ENCODE peak calls at places on chromosomes 11 and 22, in nine cellular contexts. F is mucosa of descending colon; Q is left ventricle myocardium inferior; P is GM23248; I is CD8-positive, alpha-beta T cell; D is ascending aorta; L is pancreas; W is uterus; E is tibial artery. C is an unnamed sample. For H3K4me1 and H3K9me3, the result is how much of the 10 kb centered on the place peaks cover.

GRCh38 chr11:58637367-58637766 is 14.9 kb downstream of the CNTF start:
- DNase-seq in Q (no peak), F (no peak), D (no peak), I (no peak), E (no peak), P (no peak), W (no peak), L (no peak), C (no peak)

GRCh38 chr11:16881074-16881709 is 133.0 kb downstream of the PLEKHA7 start:
- DNase-seq in F (no peak), L (peak), I (no peak), W (peak), D (no peak), Q (peak), P (peak), E (peak), C (no peak)

GRCh38 chr11:23236846-23237550 is 376.7 kb upstream of the CCDC179 start:
- DNase-seq in P (peak), L (no peak), E (no peak), I (no peak), D (no peak), W (no peak), F (no peak), Q (no peak), C (no peak)

GRCh38 chr11:67646535-67647336 is 3.8 kb downstream of the ACY3 start:
- DNase-seq in E (no peak), Q (no peak), W (no peak), D (no peak), I (peak), F (peak), P (no peak), L (no peak), C (no peak)

GRCh38 chr22:39166547-39166946 is 14.1 kb upstream of the CBX7 start:
- DNase-seq in W (no peak), L (no peak), I (no peak), E (no peak), Q (no peak), F (no peak), D (no peak), P (no peak), C (no peak)

GRCh38 chr11:108496643-108497256 is 1.4 kb downstream of the POGLUT3 start:
- DNase-seq in I (no peak), Q (no peak), W (no peak), D (no peak), F (no peak), E (no peak), P (peak), L (no peak), C (peak)

GRCh38 chr11:105192115-105192514 is 52.5 kb upstream of the CARD18 start:
- DNase-seq in Q (no peak), D (no peak), F (no peak), P (no peak), W (no peak), I (no peak), E (no peak), L (no peak), C (no peak)

GRCh38 chr22:25630446-25630845 is 66.0 kb downstream of the GRK3 start:
- DNase-seq in P (no peak), E (no peak), L (no peak), D (no peak), W (no peak), Q (no peak), I (no peak), F (no peak), C (no peak)

GRCh38 chr11:134512061-134512460 is 100.0 kb upstream of the B3GAT1 start:
- DNase-seq in W (peak), L (no peak), D (peak), E (peak), F (no peak), I (peak), P (no peak), Q (no peak), C (no peak)

GRCh38 chr11:102521121-102521520 is 9.4 kb downstream of the MMP7 start:
- DNase-seq in E (no peak), Q (no peak), W (no peak), I (no peak), L (no peak), F (no peak), D (no peak), P (no peak), C (no peak)

GRCh38 chr11:126791446-126791845 is 209.1 kb downstream of the KIRREL3 start:
- DNase-seq in P (no peak), I (no peak), L (no peak), F (no peak), Q (no peak), D (no peak), E (no peak), W (no peak), C (no peak)

GRCh38 chr11:63404536-63404935 is 35.0 kb downstream of the SLC22A9 start:
- DNase-seq in P (no peak), E (no peak), L (peak), D (no peak), I (no peak), Q (no peak), W (no peak), F (no peak), C (no peak)

GRCh38 chr11:3109921-3110706 is 52.9 kb upstream of the CARS1 start:
- DNase-seq in E (peak), Q (no peak), W (peak), I (peak), L (peak), D (peak), P (peak), F (peak), C (no peak)

GRCh38 chr22:23718371-23719165 is 27.8 kb downstream of the RGL4 start:
- DNase-seq in Q (no peak), E (no peak), L (no peak), P (no peak), F (no peak), I (no peak), W (no peak), D (no peak), C (no peak)

GRCh38 chr11:11813288-11813962 is 28.3 kb upstream of the USP47 start:
- DNase-seq in Q (no peak), F (peak), I (no peak), D (peak), W (peak), P (peak), L (peak), E (peak), C (no peak)

GRCh38 chr11:65120831-65121230 is 1.1 kb downstream of the FAU start:
- DNase-seq in D (no peak), L (no peak), F (no peak), W (no peak), I (no peak), P (no peak), E (no peak), Q (no peak), C (no peak)

GRCh38 chr11:106624377-106624776 is 393.9 kb downstream of the GUCY1A2 start:
- DNase-seq in W (no peak), P (no peak), Q (no peak), D (no peak), F (no peak), L (no peak), I (no peak), E (no peak), C (no peak)

GRCh38 chr22:42490244-42490832 is 29.3 kb downstream of the RRP7A start:
- DNase-seq in D (no peak), P (no peak), E (no peak), I (no peak), L (no peak), W (no peak), Q (no peak), F (no peak), C (no peak)

DNA sequence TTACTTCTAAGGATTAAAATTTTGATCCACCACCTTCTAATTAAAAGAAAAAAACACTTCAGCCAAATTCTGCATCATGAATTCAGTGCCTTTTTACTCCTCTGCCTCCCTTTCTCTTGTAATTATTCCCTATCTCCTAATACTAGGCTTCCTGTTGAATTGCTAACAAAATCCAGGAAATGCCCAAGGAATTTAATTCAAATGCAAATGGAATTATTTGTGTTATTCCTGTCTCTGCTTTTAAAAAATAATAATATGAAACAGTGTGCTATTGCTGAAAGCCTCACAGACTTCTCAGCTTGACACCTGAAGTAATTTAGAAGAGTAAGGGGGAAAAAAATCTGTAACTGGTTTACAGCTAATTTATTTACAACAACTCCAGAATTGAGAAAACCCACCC is 85.5 kb downstream of the DLG2 start:
- DNase-seq in W (no peak), Q (no peak), E (no peak), D (no peak), I (no peak), F (no peak), P (no peak), L (no peak), C (no peak)
- H3K4me1 ChIP-seq in W (under half), Q (under half), E (under half), D (under half), I (under half), F (under half), P (under half), L (under half), C (under half)

GRCh38 chr22:49208003-49208402 is 619.7 kb downstream of the BRD1 start:
- DNase-seq in P (no peak), E (peak), L (no peak), D (peak), I (no peak), W (peak), F (no peak), Q (no peak), C (no peak)

GRCh38 chr22:49205401-49205800 is 622.3 kb downstream of the BRD1 start:
- DNase-seq in W (no peak), P (no peak), D (peak), E (peak), L (no peak), Q (no peak), I (no peak), F (no peak), C (no peak)

GRCh38 chr22:49206281-49206680 is 621.4 kb downstream of the BRD1 start:
- DNase-seq in L (no peak), D (peak), I (no peak), F (no peak), E (peak), P (no peak), Q (no peak), W (peak), C (no peak)

GRCh38 chr22:49208768-49209252 is 618.9 kb downstream of the BRD1 start:
- DNase-seq in E (peak), F (no peak), W (peak), P (no peak), I (no peak), D (peak), L (no peak), Q (peak), C (no peak)

GRCh38 chr22:49207008-49207775 is 620.5 kb downstream of the BRD1 start:
- DNase-seq in D (peak), E (peak), I (no peak), F (no peak), P (no peak), L (no peak), W (peak), Q (no peak), C (peak)
- H3K9me3 ChIP-seq in D (under half), E (under half), I (under half), F (under half), P (under half), L (under half), W (under half), Q (under half), C (under half)

GRCh38 chr11:131198646-131199285 is 171.6 kb upstream of the NTM start:
- DNase-seq in P (no peak), Q (no peak), I (no peak), E (no peak), F (no peak), D (no peak), L (no peak), W (no peak), C (no peak)
- H3K4me1 ChIP-seq in P (under half), Q (under half), I (under half), E (under half), F (under half), D (under half), L (under half), W (under half), C (under half)

DNA sequence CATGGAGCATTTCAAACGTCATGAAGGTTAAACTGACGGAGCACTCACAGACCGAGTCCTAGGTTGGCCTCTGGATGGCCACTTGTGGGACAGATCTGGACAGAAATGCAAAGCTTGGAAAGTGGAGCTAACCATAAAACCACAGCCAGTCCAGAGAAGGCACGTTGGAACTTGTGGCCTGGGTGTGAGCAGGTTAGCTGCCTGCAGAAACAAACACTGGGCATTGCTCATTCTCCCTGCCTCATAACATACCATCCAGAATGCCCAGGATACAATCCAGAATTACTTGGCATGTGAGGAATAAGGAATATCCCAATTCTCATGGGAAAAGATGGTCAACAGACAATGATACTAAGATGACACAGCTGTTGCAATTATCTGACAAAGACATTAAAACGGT is 1005.0 kb downstream of the TBC1D22A start:
- DNase-seq in W (no peak), P (no peak), L (no peak), I (no peak), D (no peak), E (no peak), F (no peak), Q (no peak), C (no peak)
- H3K9me3 ChIP-seq in W (under half), P (under half), L (under half), I (under half), D (under half), E (under half), F (under half), Q (under half), C (under half)

GRCh38 chr22:30893434-30894370 is 74.9 kb downstream of the MORC2 start:
- DNase-seq in E (no peak), L (no peak), W (no peak), P (no peak), D (peak), F (no peak), Q (no peak), I (no peak), C (no peak)
- H3K4me1 ChIP-seq in E (under half), L (under half), W (under half), P (under half), D (under half), F (under half), Q (under half), I (under half), C (under half)

DNA sequence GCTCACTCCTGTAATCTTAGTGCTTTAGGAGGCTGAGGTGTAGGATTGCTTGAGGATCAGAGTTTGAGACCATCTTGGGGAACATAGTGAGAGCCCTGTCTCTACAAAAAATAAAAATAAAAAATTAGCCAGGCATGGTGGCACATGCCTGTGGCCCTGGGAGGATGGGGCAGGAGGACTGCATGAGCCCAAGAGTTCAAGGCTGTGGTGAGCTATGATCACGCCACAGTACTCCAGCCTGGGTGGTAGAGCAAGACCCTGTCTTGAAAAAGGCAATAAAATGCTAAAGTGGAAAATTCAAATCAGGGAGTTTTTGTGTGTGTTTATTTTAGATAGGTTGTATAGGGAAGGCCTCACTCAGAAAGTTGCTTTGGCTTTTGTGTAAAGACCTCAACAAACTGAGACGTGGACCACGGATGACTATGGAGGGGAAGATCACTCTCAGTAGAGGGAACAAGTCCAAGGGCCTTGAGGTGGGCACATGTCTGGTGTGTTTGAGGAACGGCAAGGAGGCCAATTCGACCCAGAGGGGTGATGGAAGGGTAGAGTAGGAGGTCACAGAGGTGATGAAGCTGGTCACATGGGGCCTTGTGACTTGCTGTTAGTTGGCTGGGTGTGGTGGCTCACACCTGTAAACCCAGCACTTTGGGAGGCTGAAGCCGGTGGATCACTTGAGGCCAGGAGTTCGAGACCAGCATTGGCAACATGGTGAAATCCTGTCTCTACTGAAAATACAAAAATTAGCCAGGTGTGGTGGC is 35.7 kb downstream of the WEE1 start:
- DNase-seq in W (no peak), F (no peak), E (no peak), P (no peak), I (no peak), D (no peak), L (no peak), Q (no peak), C (no peak)
- H3K9me3 ChIP-seq in W (under half), F (under half), E (under half), P (under half), I (under half), D (under half), L (under half), Q (under half), C (under half)